ENCODE peak calls at places on chromosome 20, in nine cellular contexts. Y is heart left ventricle, G is suprapubic skin, L is body of pancreas, P is astrocyte, U is heart right ventricle, T is tibial artery, H is upper lobe of right lung, Q is gastrocnemius medialis. V is an unnamed sample.

GRCh38 chr20:41534842-41535241 is 83.3 kb downstream of the CHD6 start:
- DNase-seq in Y (no peak), G (no peak), L (no peak), P (peak; percentile 37), U (no peak), T (no peak), H (no peak), Q (no peak), V (no peak)

GRCh38 chr20:53559816-53560215 is 33.8 kb downstream of the ZNF217 start:
- DNase-seq in Y (no peak), G (no peak), L (no peak), P (peak; percentile 61), U (no peak), T (no peak), H (no peak), Q (no peak), V (no peak)

GRCh38 chr20:33647603-33648395 is 14.3 kb upstream of the C20orf144 start:
- DNase-seq in Y (no peak), G (no peak), L (no peak), P (peak; percentile 85), U (no peak), T (peak; percentile 82), H (peak; percentile 58), Q (no peak), V (no peak)

GRCh38 chr20:3651204-3651970 is 11.8 kb downstream of the GFRA4 start:
- DNase-seq in Y (no peak), G (peak; percentile 18), L (no peak), P (no peak), U (no peak), T (no peak), H (no peak), Q (no peak), V (no peak)

GRCh38 chr20:19074828-19075516 is 137.5 kb upstream of the SLC24A3 start:
- DNase-seq in Y (no peak), G (no peak), L (no peak), P (no peak), U (no peak), T (no peak), H (no peak), Q (no peak), V (no peak)

GRCh38 chr20:7748624-7749023 is 191.6 kb downstream of the HAO1 start:
- DNase-seq in Y (no peak), G (no peak), L (no peak), P (no peak), U (no peak), T (no peak), H (no peak), Q (no peak), V (no peak)

GRCh38 chr20:7327815-7328214 is 560.3 kb downstream of the BMP2 start:
- DNase-seq in Y (no peak), G (no peak), L (no peak), P (no peak), U (no peak), T (no peak), H (no peak), Q (no peak), V (no peak)

GRCh38 chr20:43949741-43950618 is 35.3 kb downstream of the TOX2 start:
- DNase-seq in Y (peak; percentile 79), G (no peak), L (no peak), P (no peak), U (peak; percentile 35), T (no peak), H (no peak), Q (no peak), V (no peak)

GRCh38 chr20:49672109-49672681 is 41.5 kb downstream of the B4GALT5 start:
- DNase-seq in Y (no peak), G (no peak), L (no peak), P (no peak), U (no peak), T (no peak), H (no peak), Q (no peak), V (no peak)

GRCh38 chr20:22473293-22473692 is 111.1 kb downstream of the FOXA2 start:
- DNase-seq in Y (no peak), G (no peak), L (no peak), P (no peak), U (no peak), T (no peak), H (no peak), Q (no peak), V (no peak)

GRCh38 chr20:18416478-18416877 is 50.4 kb downstream of the DZANK1 start:
- DNase-seq in Y (no peak), G (no peak), L (no peak), P (no peak), U (no peak), T (no peak), H (no peak), Q (no peak), V (no peak)

DNA sequence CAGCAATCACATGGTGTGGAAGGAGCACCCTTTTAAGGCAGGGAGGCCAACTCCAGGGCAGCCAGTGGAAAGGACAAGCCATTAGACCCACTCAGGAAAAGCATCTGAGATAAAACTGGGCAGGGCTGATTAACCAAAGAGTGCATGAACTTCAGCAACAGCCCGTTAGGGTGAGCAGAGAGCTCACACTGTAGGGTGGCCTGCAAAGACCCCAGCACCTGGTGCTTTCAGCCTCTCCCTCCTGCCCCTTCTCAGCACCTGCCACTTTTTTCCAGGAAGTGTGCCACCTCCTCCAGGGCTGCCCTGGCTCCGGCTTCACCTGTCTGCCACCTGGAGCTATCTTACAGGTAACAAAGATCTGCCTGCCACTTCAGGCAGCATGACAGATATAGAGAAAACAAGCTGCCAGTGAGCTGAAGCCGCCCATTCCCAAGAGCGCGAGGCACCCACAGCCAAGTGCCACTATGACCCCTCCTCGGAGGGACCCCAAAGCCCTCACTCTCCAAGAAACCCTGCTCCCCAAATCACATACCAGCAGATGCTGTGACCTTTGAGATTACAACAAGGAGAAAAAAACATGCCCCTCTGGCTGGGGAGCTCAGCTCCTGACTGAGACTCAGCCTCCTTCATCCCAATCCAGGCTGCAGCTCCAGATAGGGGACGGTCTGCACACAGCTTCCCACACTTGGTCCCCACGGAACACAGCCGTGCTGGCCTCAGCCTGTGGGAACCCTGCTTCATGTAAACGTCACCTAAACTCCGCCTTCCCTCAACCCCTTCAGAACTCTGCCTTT is 71.2 kb downstream of the ABHD12 start:
- DNase-seq in Y (peak; percentile 40), G (no peak), L (no peak), P (no peak), U (no peak), T (peak; percentile 41), H (no peak), Q (no peak), V (no peak)
- TF ChIP-seq CTCF in Y (no peak), G (no peak), L (no peak), P (no peak), U (no peak), T (no peak), H (no peak), Q (no peak), V (no peak)

GRCh38 chr20:32507998-32508774 is 76.9 kb downstream of the NOL4L start:
- DNase-seq in Y (no peak), G (no peak), L (no peak), P (no peak), U (no peak), T (no peak), H (no peak), Q (no peak), V (no peak)
- H3K4me3 ChIP-seq in Y (no peak overlapping the region), G (no peak overlapping the region), L (no peak overlapping the region), P (no peak overlapping the region), U (no peak overlapping the region), T (no peak overlapping the region), H (no peak overlapping the region), Q (no peak overlapping the region), V (no peak overlapping the region)

DNA sequence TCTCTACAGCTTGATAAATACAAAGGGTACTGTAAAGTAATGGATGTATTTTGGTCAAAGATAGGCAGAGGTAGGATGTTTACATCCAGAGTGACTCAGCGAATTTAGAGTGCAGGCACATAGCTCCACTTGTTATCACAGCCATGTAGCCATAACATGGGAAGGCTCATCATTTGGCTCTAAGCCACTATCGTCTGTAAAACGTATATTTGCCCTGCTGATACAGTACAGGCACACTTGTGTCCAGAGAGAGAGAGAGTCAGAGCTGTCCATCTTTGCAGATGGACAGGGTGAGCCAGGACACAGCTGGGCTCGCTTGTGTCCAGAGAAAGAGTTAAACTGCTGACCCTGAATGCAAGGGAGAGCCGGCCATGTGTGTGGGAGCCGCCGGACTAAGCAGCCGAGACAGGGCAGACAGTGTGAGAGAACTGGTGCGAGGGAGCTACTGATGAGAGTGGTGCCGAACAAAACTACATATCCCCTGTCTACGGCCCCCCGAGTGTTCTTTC is 619.0 kb downstream of the DOK5 start:
- DNase-seq in Y (no peak), G (no peak), L (no peak), P (no peak), U (no peak), T (no peak), H (no peak), Q (no peak), V (no peak)
- H3K27me3 ChIP-seq in Y (no peaks in the 10 kb centered on the region), G (no peaks in the 10 kb centered on the region), L (no peaks in the 10 kb centered on the region), P (no peaks in the 10 kb centered on the region), U (no peaks in the 10 kb centered on the region), T (no peaks in the 10 kb centered on the region), H (no peaks in the 10 kb centered on the region), Q (no peaks in the 10 kb centered on the region), V (peaks cover 62% of the 10 kb centered on the region)

DNA sequence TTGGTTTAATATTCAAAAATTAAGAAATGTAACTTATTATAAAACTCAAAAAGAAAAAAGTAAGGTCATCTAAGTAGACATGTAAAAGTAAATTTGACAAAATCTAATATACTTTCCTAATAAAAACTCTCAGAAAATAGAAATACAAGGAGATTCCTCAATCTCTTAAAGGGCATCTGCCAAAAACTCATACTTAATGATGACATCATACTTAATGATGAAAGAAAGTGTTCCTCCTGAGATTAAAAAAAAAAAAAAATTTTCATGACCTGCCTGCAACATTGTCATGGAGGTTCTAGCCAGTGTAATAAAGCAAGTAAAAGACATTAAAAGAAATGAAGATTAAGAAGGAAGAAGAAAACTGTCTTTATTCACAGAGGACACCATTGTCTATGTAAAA is 325.7 kb upstream of the BTBD3 start:
- DNase-seq in Y (no peak), G (no peak), L (no peak), P (no peak), U (no peak), T (no peak), H (no peak), Q (no peak), V (no peak)
- TF ChIP-seq CTCF in Y (no peak), G (no peak), L (no peak), P (no peak), U (no peak), T (no peak), H (no peak), Q (no peak), V (no peak)

GRCh38 chr20:62638680-62639406 is 3.5 kb upstream of the SLCO4A1 start:
- DNase-seq in Y (no peak), G (no peak), L (no peak), P (no peak), U (no peak), T (no peak), H (no peak), Q (no peak), V (peak; percentile 53)
- H3K4me3 ChIP-seq in Y (no peak overlapping the region), G (no peak overlapping the region), L (no peak overlapping the region), P (no peak overlapping the region), U (no peak overlapping the region), T (no peak overlapping the region), H (no peak overlapping the region), Q (no peak overlapping the region), V (no peak overlapping the region)

V was measured in WERI-Rb-1.